ENCODE peak calls at places on chromosomes 12 and 14, in five cellular contexts. One of them, this sample, is unnamed.

GRCh38 chr14:104423224-104423681 is 156.3 kb upstream of the C14orf180 start:
- DNase-seq in DMS79 treated with DMSO at 0.1 percent for 48 hours: peak
- DNase-seq in stimulated activated effector memory CD8-positive, alpha-beta T cell treated with anti-CD3 and anti-CD28 coated beads, Interleukin-12 subunit alpha, Interleukin-12 subunit beta, amount 100 ng/mL, for 72 hours: peak
- DNase-seq in T1000: no peak
- DNase-seq in activated CD4-positive, alpha-beta T cell treated with anti-CD3 and anti-CD28 coated beads, Interleukin-2, amount 50 U/mL, for 1 hour: no peak
- DNase-seq in this sample: no peak

GRCh38 chr14:98240396-98240795 is 1031.6 kb downstream of the BCL11B start:
- DNase-seq in activated CD4-positive, alpha-beta T cell treated with anti-CD3 and anti-CD28 coated beads, Interleukin-2, amount 50 U/mL, for 1 hour: no peak
- DNase-seq in stimulated activated effector memory CD8-positive, alpha-beta T cell treated with anti-CD3 and anti-CD28 coated beads, Interleukin-12 subunit alpha, Interleukin-12 subunit beta, amount 100 ng/mL, for 72 hours: no peak
- DNase-seq in DMS79 treated with DMSO at 0.1 percent for 48 hours: no peak
- DNase-seq in T1000: no peak
- DNase-seq in this sample: no peak

GRCh38 chr12:76922821-76923315 is 44.0 kb upstream of the CSRP2 start:
- DNase-seq in T1000: no peak
- DNase-seq in activated CD4-positive, alpha-beta T cell treated with anti-CD3 and anti-CD28 coated beads, Interleukin-2, amount 50 U/mL, for 1 hour: no peak
- DNase-seq in DMS79 treated with DMSO at 0.1 percent for 48 hours: no peak
- DNase-seq in stimulated activated effector memory CD8-positive, alpha-beta T cell treated with anti-CD3 and anti-CD28 coated beads, Interleukin-12 subunit alpha, Interleukin-12 subunit beta, amount 100 ng/mL, for 72 hours: no peak
- DNase-seq in this sample: no peak

GRCh38 chr14:31477248-31477647 is 10.6 kb downstream of the GPR33 start:
- DNase-seq in stimulated activated effector memory CD8-positive, alpha-beta T cell treated with anti-CD3 and anti-CD28 coated beads, Interleukin-12 subunit alpha, Interleukin-12 subunit beta, amount 100 ng/mL, for 72 hours: no peak
- DNase-seq in activated CD4-positive, alpha-beta T cell treated with anti-CD3 and anti-CD28 coated beads, Interleukin-2, amount 50 U/mL, for 1 hour: no peak
- DNase-seq in DMS79 treated with DMSO at 0.1 percent for 48 hours: no peak
- DNase-seq in T1000: no peak
- DNase-seq in this sample: no peak

GRCh38 chr14:94081386-94081820 is 293 bp downstream of the IFI27L1 start:
- DNase-seq in activated CD4-positive, alpha-beta T cell treated with anti-CD3 and anti-CD28 coated beads, Interleukin-2, amount 50 U/mL, for 1 hour: peak
- DNase-seq in DMS79 treated with DMSO at 0.1 percent for 48 hours: no peak
- DNase-seq in T1000: no peak
- DNase-seq in stimulated activated effector memory CD8-positive, alpha-beta T cell treated with anti-CD3 and anti-CD28 coated beads, Interleukin-12 subunit alpha, Interleukin-12 subunit beta, amount 100 ng/mL, for 72 hours: no peak
- DNase-seq in this sample: no peak

GRCh38 chr12:112140728-112141127 is 15.4 kb downstream of the TRAFD1 start:
- DNase-seq in activated CD4-positive, alpha-beta T cell treated with anti-CD3 and anti-CD28 coated beads, Interleukin-2, amount 50 U/mL, for 1 hour: no peak
- DNase-seq in DMS79 treated with DMSO at 0.1 percent for 48 hours: no peak
- DNase-seq in T1000: no peak
- DNase-seq in stimulated activated effector memory CD8-positive, alpha-beta T cell treated with anti-CD3 and anti-CD28 coated beads, Interleukin-12 subunit alpha, Interleukin-12 subunit beta, amount 100 ng/mL, for 72 hours: no peak
- DNase-seq in this sample: no peak

GRCh38 chr14:33676135-33676566 is 274.7 kb downstream of the EGLN3 start:
- DNase-seq in DMS79 treated with DMSO at 0.1 percent for 48 hours: no peak
- DNase-seq in T1000: no peak
- DNase-seq in stimulated activated effector memory CD8-positive, alpha-beta T cell treated with anti-CD3 and anti-CD28 coated beads, Interleukin-12 subunit alpha, Interleukin-12 subunit beta, amount 100 ng/mL, for 72 hours: no peak
- DNase-seq in activated CD4-positive, alpha-beta T cell treated with anti-CD3 and anti-CD28 coated beads, Interleukin-2, amount 50 U/mL, for 1 hour: no peak
- DNase-seq in this sample: no peak

GRCh38 chr14:64388533-64389243 is 535 bp downstream of the MTHFD1 start:
- DNase-seq in stimulated activated effector memory CD8-positive, alpha-beta T cell treated with anti-CD3 and anti-CD28 coated beads, Interleukin-12 subunit alpha, Interleukin-12 subunit beta, amount 100 ng/mL, for 72 hours: no peak
- DNase-seq in T1000: no peak
- DNase-seq in activated CD4-positive, alpha-beta T cell treated with anti-CD3 and anti-CD28 coated beads, Interleukin-2, amount 50 U/mL, for 1 hour: peak
- DNase-seq in DMS79 treated with DMSO at 0.1 percent for 48 hours: peak
- DNase-seq in this sample: peak

GRCh38 chr14:33062476-33062875 is 123.8 kb downstream of the NPAS3 start:
- DNase-seq in DMS79 treated with DMSO at 0.1 percent for 48 hours: no peak
- DNase-seq in stimulated activated effector memory CD8-positive, alpha-beta T cell treated with anti-CD3 and anti-CD28 coated beads, Interleukin-12 subunit alpha, Interleukin-12 subunit beta, amount 100 ng/mL, for 72 hours: no peak
- DNase-seq in T1000: no peak
- DNase-seq in activated CD4-positive, alpha-beta T cell treated with anti-CD3 and anti-CD28 coated beads, Interleukin-2, amount 50 U/mL, for 1 hour: no peak
- DNase-seq in this sample: no peak

GRCh38 chr12:12449533-12450025 is 92.7 kb downstream of the BORCS5 start:
- DNase-seq in activated CD4-positive, alpha-beta T cell treated with anti-CD3 and anti-CD28 coated beads, Interleukin-2, amount 50 U/mL, for 1 hour: no peak
- DNase-seq in T1000: no peak
- DNase-seq in DMS79 treated with DMSO at 0.1 percent for 48 hours: no peak
- DNase-seq in stimulated activated effector memory CD8-positive, alpha-beta T cell treated with anti-CD3 and anti-CD28 coated beads, Interleukin-12 subunit alpha, Interleukin-12 subunit beta, amount 100 ng/mL, for 72 hours: no peak
- DNase-seq in this sample: no peak

GRCh38 chr14:64758025-64758521 is 53.8 kb downstream of the PLEKHG3 start:
- DNase-seq in stimulated activated effector memory CD8-positive, alpha-beta T cell treated with anti-CD3 and anti-CD28 coated beads, Interleukin-12 subunit alpha, Interleukin-12 subunit beta, amount 100 ng/mL, for 72 hours: no peak
- DNase-seq in activated CD4-positive, alpha-beta T cell treated with anti-CD3 and anti-CD28 coated beads, Interleukin-2, amount 50 U/mL, for 1 hour: peak
- DNase-seq in DMS79 treated with DMSO at 0.1 percent for 48 hours: peak
- DNase-seq in T1000: peak
- DNase-seq in this sample: no peak

GRCh38 chr12:115599251-115599811 is 678.2 kb downstream of the MED13L start:
- DNase-seq in stimulated activated effector memory CD8-positive, alpha-beta T cell treated with anti-CD3 and anti-CD28 coated beads, Interleukin-12 subunit alpha, Interleukin-12 subunit beta, amount 100 ng/mL, for 72 hours: no peak
- DNase-seq in T1000: no peak
- DNase-seq in DMS79 treated with DMSO at 0.1 percent for 48 hours: peak
- DNase-seq in activated CD4-positive, alpha-beta T cell treated with anti-CD3 and anti-CD28 coated beads, Interleukin-2, amount 50 U/mL, for 1 hour: no peak
- DNase-seq in this sample: peak

GRCh38 chr14:105221598-105222178 is 26.6 kb upstream of the BTBD6 start:
- DNase-seq in stimulated activated effector memory CD8-positive, alpha-beta T cell treated with anti-CD3 and anti-CD28 coated beads, Interleukin-12 subunit alpha, Interleukin-12 subunit beta, amount 100 ng/mL, for 72 hours: no peak
- DNase-seq in T1000: no peak
- DNase-seq in activated CD4-positive, alpha-beta T cell treated with anti-CD3 and anti-CD28 coated beads, Interleukin-2, amount 50 U/mL, for 1 hour: no peak
- DNase-seq in DMS79 treated with DMSO at 0.1 percent for 48 hours: no peak
- DNase-seq in this sample: no peak

This sample was measured in progenitor cell of endocrine pancreas.